ENCODE peak calls at places on chromosomes 7 and 10, in five cellular contexts. A is BE2C; O is astrocyte; W is CD4-positive, alpha-beta T cell; F is gastrocnemius medialis. Q is an unnamed sample.

GRCh38 chr7:25895792-25896171 is 256.2 kb upstream of the NFE2L3 start:
- DNase-seq in O (no peak), F (no peak), A (no peak), W (no peak), Q (no peak)

GRCh38 chr7:37382546-37383088 is 66.0 kb downstream of the ELMO1 start:
- DNase-seq in W (no peak), A (no peak), F (no peak), O (no peak), Q (no peak)

GRCh38 chr7:143367972-143368371 is 5.5 kb upstream of the FAM131B start:
- DNase-seq in O (no peak), W (no peak), A (no peak), F (no peak), Q (no peak)

GRCh38 chr7:155211173-155211572 is 86.5 kb upstream of the INSIG1 start:
- DNase-seq in O (no peak), W (no peak), F (no peak), A (no peak), Q (no peak)

GRCh38 chr7:118734541-118734940 is 510.0 kb downstream of the ANKRD7 start:
- DNase-seq in O (no peak), W (no peak), F (no peak), A (no peak), Q (no peak)

GRCh38 chr7:96346291-96346953 is 24.5 kb upstream of the SLC25A13 start:
- DNase-seq in W (no peak), F (no peak), A (no peak), O (no peak), Q (no peak)

GRCh38 chr7:17021205-17021604 is 139.4 kb upstream of the AGR3 start:
- DNase-seq in F (no peak), W (no peak), O (peak), A (no peak), Q (no peak)

GRCh38 chr7:117728858-117729257 is 144.4 kb downstream of the CTTNBP2 start:
- DNase-seq in A (no peak), W (no peak), F (no peak), O (no peak), Q (no peak)

GRCh38 chr10:16965740-16966447 is 148.7 kb upstream of the RSU1 start:
- DNase-seq in O (peak), F (no peak), A (no peak), W (no peak), Q (no peak)

GRCh38 chr10:133096616-133097269 is 9.0 kb downstream of the ADGRA1 start:
- DNase-seq in F (no peak), O (no peak), A (no peak), W (no peak), Q (no peak)

GRCh38 chr10:97852277-97852676 is 2.6 kb downstream of the GOLGA7B start:
- DNase-seq in A (no peak), O (no peak), W (no peak), F (no peak), Q (no peak)

GRCh38 chr10:104824378-104825006 is 183.4 kb downstream of the SORCS3 start:
- DNase-seq in W (peak), A (no peak), F (no peak), O (peak), Q (peak)

GRCh38 chr10:33271969-33272583 is 62.4 kb downstream of the NRP1 start:
- DNase-seq in O (no peak), A (no peak), W (no peak), F (no peak), Q (no peak)

GRCh38 chr10:125048101-125048864 is 106.4 kb downstream of the ZRANB1 start:
- DNase-seq in F (peak), A (peak), W (peak), O (peak), Q (peak)

GRCh38 chr7:150944066-150945042 is 33.8 kb downstream of the KCNH2 start:
- DNase-seq in F (no peak), W (no peak), O (no peak), A (no peak), Q (no peak)

GRCh38 chr10:78541528-78542470 is 508.1 kb downstream of the RPS24 start:
- DNase-seq in F (no peak), A (no peak), W (no peak), O (peak), Q (no peak)

GRCh38 chr10:79588800-79589199 is 21.9 kb upstream of the SFTPA1 start:
- DNase-seq in W (no peak), O (no peak), A (no peak), F (no peak), Q (no peak)

GRCh38 chr10:70761031-70761601 is 24.1 kb downstream of the TBATA start:
- DNase-seq in A (no peak), F (no peak), W (no peak), O (no peak), Q (no peak)

GRCh38 chr10:122507661-122508060 is 46.3 kb downstream of the HTRA1 start:
- DNase-seq in W (no peak), F (no peak), O (no peak), A (no peak), Q (no peak)

GRCh38 chr10:91924212-91925021 is 847 bp downstream of the BTAF1 start:
- DNase-seq in A (no peak), O (peak), W (no peak), F (no peak), Q (peak)

GRCh38 chr10:124074471-124075109 is 18.8 kb downstream of the CHST15 start:
- DNase-seq in A (no peak), F (no peak), W (peak), O (no peak), Q (no peak)

GRCh38 chr10:131083915-131084790 is 227.4 kb downstream of the TCERG1L start:
- DNase-seq in A (no peak), W (no peak), F (no peak), O (no peak), Q (no peak)

DNA sequence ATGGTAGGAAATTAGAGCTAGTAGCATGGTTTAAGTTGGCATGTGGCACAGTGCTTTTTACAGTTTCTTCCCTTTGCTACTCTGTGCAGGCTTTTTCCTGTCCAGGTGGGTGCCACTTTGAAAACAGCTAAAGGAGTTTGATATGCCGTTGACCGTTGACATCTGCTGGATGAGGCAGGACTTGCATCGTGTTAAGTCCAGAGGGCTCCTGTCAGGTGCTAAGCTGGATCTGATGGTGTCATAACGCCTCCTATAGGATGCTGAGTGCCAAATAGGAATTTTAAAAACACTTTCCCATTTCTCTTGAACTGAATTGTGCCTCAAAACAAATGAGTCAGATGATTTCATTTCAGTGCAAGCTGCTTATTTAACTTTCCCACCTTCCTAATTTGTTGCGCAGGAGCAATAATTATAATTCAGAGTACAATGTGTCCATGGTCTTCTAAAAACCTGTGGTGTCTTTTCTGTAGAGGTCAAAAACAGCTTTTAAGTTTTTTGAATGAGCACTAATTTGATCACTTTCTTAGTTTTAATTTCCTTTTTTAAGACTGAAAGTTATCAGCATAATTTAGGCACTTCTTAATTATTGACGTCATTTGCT is 178.3 kb downstream of the CDCA7L start:
- DNase-seq in A (peak), W (no peak), F (no peak), O (peak), Q (peak)
- TF ChIP-seq CTCF in A (peak), W (no peak), F (peak), O (peak), Q (peak)

GRCh38 chr7:992445-992741 is 9.4 kb downstream of the CYP2W1 start:
- DNase-seq in W (no peak), A (no peak), F (no peak), O (no peak), Q (no peak)
- TF ChIP-seq CTCF in W (no peak), A (no peak), F (no peak), O (no peak), Q (no peak)

GRCh38 chr10:109324721-109325120 is 598.6 kb downstream of the XPNPEP1 start:
- DNase-seq in O (no peak), W (no peak), A (no peak), F (no peak), Q (no peak)

GRCh38 chr10:109327266-109327665 is 596.0 kb downstream of the XPNPEP1 start:
- DNase-seq in F (no peak), A (no peak), W (no peak), O (peak), Q (no peak)

DNA sequence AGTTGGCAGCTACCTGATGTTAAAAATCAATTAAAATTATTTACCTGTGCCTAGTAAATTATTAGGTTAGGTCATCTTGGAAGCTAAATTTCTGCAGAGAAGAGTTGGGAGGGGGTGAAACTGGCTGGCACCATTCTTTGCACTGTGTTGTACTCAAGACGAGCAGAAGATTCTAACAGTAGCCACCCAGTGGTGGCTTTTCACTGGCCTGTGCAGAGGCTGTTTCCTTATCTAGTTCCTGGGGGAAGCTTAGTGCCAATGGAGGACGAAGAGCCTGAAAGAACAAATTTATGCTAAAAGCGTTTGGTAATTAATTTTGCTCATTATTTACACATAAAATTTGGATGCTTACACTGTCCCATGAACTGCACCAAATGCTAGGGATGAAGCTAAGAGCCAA is 595.3 kb downstream of the XPNPEP1 start:
- DNase-seq in W (no peak), F (no peak), O (no peak), A (no peak), Q (no peak)
- TF ChIP-seq CTCF in W (no peak), F (no peak), O (no peak), A (no peak), Q (no peak)

GRCh38 chr7:38748056-38748610 is 117.0 kb upstream of the AMPH start:
- DNase-seq in W (no peak), O (no peak), F (no peak), A (peak), Q (no peak)
- TF ChIP-seq CTCF in W (no peak), O (peak), F (no peak), A (peak), Q (no peak)